ENCODE peak calls at places on chromosomes 3 and 15, in six cellular contexts. U is A549, N is ovary, T is stomach, V is HepG2, H is transverse colon. R is an unnamed sample. For H3K4me1, the result is how much of the 10 kb centered on the place peaks cover.

GRCh38 chr3:133944181-133944580 is 48.5 kb upstream of the RAB6B start:
- DNase-seq in N (no peak), T (no peak), H (no peak), U (peak), V (no peak), R (no peak)

GRCh38 chr3:169244119-169244864 is 419.2 kb downstream of the MECOM start:
- DNase-seq in N (no peak), H (no peak), V (no peak), T (no peak), U (no peak), R (no peak)

GRCh38 chr3:76570436-76571057 is 469.4 kb upstream of the ROBO2 start:
- DNase-seq in U (no peak), T (no peak), N (no peak), H (no peak), V (no peak), R (no peak)

GRCh38 chr3:29581311-29581710 is 300.4 kb downstream of the RBMS3 start:
- DNase-seq in N (no peak), H (no peak), T (no peak), U (no peak), V (no peak), R (no peak)

GRCh38 chr15:25684521-25685215 is 178.5 kb downstream of the ATP10A start:
- DNase-seq in T (no peak), N (no peak), H (no peak), U (no peak), V (no peak), R (peak)

GRCh38 chr3:136632625-136633081 is 119.5 kb downstream of the STAG1 start:
- DNase-seq in T (no peak), N (no peak), U (no peak), V (peak), H (no peak), R (no peak)

GRCh38 chr15:89904519-89904918 is 8.2 kb downstream of the ARPIN start:
- DNase-seq in H (no peak), U (no peak), V (no peak), N (no peak), T (no peak), R (no peak)

GRCh38 chr3:193865339-193865738 is 270.6 kb upstream of the HES1 start:
- DNase-seq in H (no peak), T (no peak), U (no peak), V (no peak), N (no peak), R (no peak)

GRCh38 chr3:175957427-175957826 is 1098.3 kb downstream of the NAALADL2 start:
- DNase-seq in N (no peak), U (no peak), V (no peak), T (no peak), H (no peak), R (no peak)

GRCh38 chr15:38362355-38362754 is 91.6 kb upstream of the FAM98B start:
- DNase-seq in H (no peak), U (no peak), N (no peak), T (no peak), V (no peak), R (no peak)

GRCh38 chr15:50108446-50108845 is 10.6 kb downstream of the ATP8B4 start:
- DNase-seq in U (no peak), H (no peak), V (no peak), T (no peak), N (no peak), R (no peak)

GRCh38 chr15:100180921-100181320 is 160.9 kb downstream of the ADAMTS17 start:
- DNase-seq in H (no peak), V (no peak), U (no peak), N (no peak), T (no peak), R (no peak)

GRCh38 chr15:74499366-74499765 is 38.4 kb upstream of the UBL7 start:
- DNase-seq in T (no peak), V (no peak), U (no peak), H (no peak), N (no peak), R (no peak)

GRCh38 chr3:45958333-45958791 is 15.1 kb downstream of the CXCR6 start:
- DNase-seq in V (no peak), T (no peak), U (no peak), N (no peak), H (no peak), R (no peak)

GRCh38 chr3:8491750-8492149 is 9.9 kb upstream of the LMCD1 start:
- DNase-seq in U (no peak), T (no peak), H (peak), V (no peak), N (no peak), R (peak)

GRCh38 chr15:88701561-88702095 is 62.8 kb downstream of the ISG20 start:
- DNase-seq in N (no peak), U (peak), V (peak), H (peak), T (no peak), R (no peak)

DNA sequence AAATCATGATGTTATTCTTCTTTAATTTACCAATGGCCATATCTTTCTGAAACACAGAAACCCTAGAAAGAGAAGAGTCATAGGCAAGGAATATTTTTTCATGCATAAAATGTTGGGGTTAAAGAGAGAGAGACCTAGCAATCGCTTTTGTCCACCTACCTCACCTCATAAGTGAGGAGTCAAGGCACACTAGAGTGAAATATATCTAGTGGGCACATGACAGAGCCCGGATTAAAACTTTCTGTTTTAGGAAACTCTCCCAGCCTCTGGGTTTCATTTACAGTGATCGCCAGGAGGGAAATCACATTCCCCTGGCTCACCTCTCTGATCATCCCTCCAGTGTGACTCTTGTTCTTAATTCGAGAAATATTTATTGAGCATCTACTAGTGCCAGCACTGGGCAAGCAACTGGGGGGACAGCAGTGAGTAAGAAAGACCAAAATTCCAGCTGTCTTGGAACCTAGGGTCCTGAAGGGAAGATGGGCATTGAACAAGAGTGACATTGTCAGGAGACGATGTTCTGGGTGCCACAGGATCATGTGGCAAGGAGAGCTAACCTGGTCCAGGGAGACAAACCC is 1.3 kb downstream of the CAPN3 start:
- DNase-seq in H (no peak), U (no peak), T (no peak), N (no peak), V (no peak), R (no peak)
- TF ChIP-seq POLR2A in H (no peak), U (no peak), T (no peak), N (no peak), V (no peak), R (no peak)

GRCh38 chr3:156751461-156752025 is 74.6 kb upstream of the LEKR1 start:
- DNase-seq in V (no peak), T (no peak), H (peak), U (no peak), N (peak), R (peak)

GRCh38 chr3:156750191-156750873 is 75.8 kb upstream of the LEKR1 start:
- DNase-seq in T (no peak), H (no peak), N (no peak), V (no peak), U (no peak), R (no peak)

GRCh38 chr3:156747046-156747445 is 72.7 kb downstream of the TIPARP start:
- DNase-seq in H (no peak), U (no peak), T (no peak), V (no peak), N (no peak), R (no peak)

GRCh38 chr3:156749244-156749643 is 74.9 kb downstream of the TIPARP start:
- DNase-seq in H (no peak), T (no peak), U (no peak), V (peak), N (no peak), R (no peak)

DNA sequence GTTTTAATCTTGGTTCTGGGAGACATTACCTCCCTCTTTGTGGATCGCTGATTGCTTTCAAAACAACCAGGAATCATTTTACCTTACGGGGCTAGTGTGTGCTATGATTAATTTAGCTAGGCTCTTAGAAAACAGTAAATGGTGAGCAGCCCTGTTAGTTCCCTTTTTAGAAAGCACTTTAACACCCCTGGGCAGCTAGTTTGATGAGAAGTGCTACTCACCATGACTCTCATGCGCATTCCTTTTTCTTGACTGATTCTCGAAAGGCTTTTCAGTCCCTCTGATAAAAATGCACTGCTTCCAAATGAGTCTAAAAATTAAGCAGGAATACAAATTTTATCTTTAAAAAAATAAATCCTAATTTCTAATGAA is 75.3 kb upstream of the LEKR1 start:
- DNase-seq in H (no peak), T (no peak), U (no peak), V (no peak), N (no peak), R (no peak)
- TF ChIP-seq EP300 in H (no peak), T (no peak), U (no peak), V (no peak), N (no peak), R (no peak)

GRCh38 chr3:23823620-23824019 is 17.9 kb downstream of the UBE2E1 start:
- DNase-seq in U (no peak), N (no peak), H (no peak), V (no peak), T (no peak), R (no peak)
- H3K4me1 ChIP-seq in U (under half), N (under half), H (under half), V (under half), T (under half), R (under half)

GRCh38 chr15:39777497-39777896 is 5.1 kb downstream of the FSIP1 start:
- DNase-seq in H (no peak), U (no peak), N (no peak), V (no peak), T (no peak), R (no peak)
- TF ChIP-seq POLR2A in H (no peak), U (no peak), N (no peak), V (no peak), T (no peak), R (no peak)